ENCODE peak calls at places on chromosomes 4 and X, in eight cellular contexts. W, F, I, L, R, X, P and Q are unnamed samples.

GRCh38 chr4:77713884-77714283 is 105.3 kb downstream of the CNOT6L start:
- DNase-seq in W (no peak), F (no peak), I (no peak), L (no peak), R (no peak), X (no peak), P (no peak), Q (no peak)

GRCh38 chr4:84263415-84263814 is 235.7 kb downstream of the NKX6-1 start:
- DNase-seq in W (no peak), F (no peak), I (no peak), L (no peak), R (no peak), X (no peak), P (no peak), Q (no peak)

GRCh38 chrX:320126-320783 is 1.7 kb upstream of the GTPBP6 start:
- DNase-seq in W (no peak), F (peak; percentile 26), I (no peak), L (peak; percentile 45), R (no peak), X (no peak), P (peak; percentile 38), Q (peak; percentile 28)

GRCh38 chrX:78321809-78322208 is 5.6 kb downstream of the CYSLTR1 start:
- DNase-seq in W (no peak), F (peak; percentile 53), I (no peak), L (peak; percentile 75), R (peak; percentile 28), X (no peak), P (no peak), Q (no peak)

GRCh38 chr4:6576512-6576911 is 1.5 kb downstream of the MAN2B2 start:
- DNase-seq in W (no peak), F (no peak), I (no peak), L (peak; percentile 59), R (no peak), X (no peak), P (no peak), Q (no peak)

GRCh38 chr4:145623831-145624230 is 4.6 kb downstream of the MMAA start:
- DNase-seq in W (no peak), F (no peak), I (peak; percentile 6), L (no peak), R (no peak), X (peak; percentile 25), P (peak; percentile 16), Q (peak; percentile 53)

GRCh38 chrX:11968470-11968869 is 169.8 kb upstream of the FRMPD4 start:
- DNase-seq in W (no peak), F (no peak), I (no peak), L (no peak), R (no peak), X (no peak), P (peak; percentile 35), Q (no peak)

GRCh38 chrX:71542825-71543224 is 9.9 kb downstream of the OGT start:
- DNase-seq in W (no peak), F (no peak), I (no peak), L (no peak), R (no peak), X (no peak), P (no peak), Q (no peak)

GRCh38 chrX:14801136-14801535 is 71.7 kb downstream of the FANCB start:
- DNase-seq in W (no peak), F (no peak), I (peak; percentile 41), L (no peak), R (no peak), X (no peak), P (no peak), Q (no peak)

GRCh38 chr4:169630069-169630468 is 9.7 kb downstream of the CLCN3 start:
- DNase-seq in W (no peak), F (no peak), I (no peak), L (no peak), R (no peak), X (no peak), P (no peak), Q (no peak)

GRCh38 chr4:66556651-66557278 is 886.5 kb upstream of the EPHA5 start:
- DNase-seq in W (no peak), F (no peak), I (no peak), L (no peak), R (no peak), X (no peak), P (peak; percentile 16), Q (no peak)

GRCh38 chr4:4461850-4462249 is 74.9 kb downstream of the NSG1 start:
- DNase-seq in W (peak; percentile 19), F (peak; percentile 19), I (no peak), L (peak; percentile 60), R (peak; percentile 59), X (no peak), P (no peak), Q (no peak)